ENCODE peak calls at places on chromosomes 12 and 14, in eight cellular contexts. One of them, this sample, is unnamed.

GRCh38 chr12:2268478-2269286 is 215.9 kb downstream of the CACNA1C start:
- DNase-seq in vagina: no peak
- DNase-seq in HepG2: no peak
- DNase-seq in suprapubic skin: no peak
- DNase-seq in GM12878: no peak
- DNase-seq in stomach: no peak
- DNase-seq in transverse colon: no peak
- DNase-seq in H1: no peak
- DNase-seq in this sample: no peak

GRCh38 chr12:42094277-42094676 is 50.4 kb downstream of the GXYLT1 start:
- DNase-seq in HepG2: no peak
- DNase-seq in suprapubic skin: no peak
- DNase-seq in stomach: no peak
- DNase-seq in GM12878: no peak
- DNase-seq in vagina: no peak
- DNase-seq in H1: no peak
- DNase-seq in transverse colon: no peak
- DNase-seq in this sample: no peak

GRCh38 chr12:22282283-22282682 is 52.2 kb downstream of the ST8SIA1 start:
- DNase-seq in HepG2: no peak
- DNase-seq in stomach: no peak
- DNase-seq in H1: no peak
- DNase-seq in transverse colon: no peak
- DNase-seq in suprapubic skin: no peak
- DNase-seq in vagina: no peak
- DNase-seq in GM12878: no peak
- DNase-seq in this sample: no peak

GRCh38 chr14:93035917-93036651 is 79.6 kb downstream of the ITPK1 start:
- DNase-seq in vagina: no peak
- DNase-seq in H1: no peak
- DNase-seq in HepG2: peak; percentile 91
- DNase-seq in stomach: no peak
- DNase-seq in transverse colon: no peak
- DNase-seq in GM12878: no peak
- DNase-seq in suprapubic skin: no peak
- DNase-seq in this sample: peak; percentile 85

GRCh38 chr14:75132374-75133086 is 5.7 kb upstream of the NEK9 start:
- DNase-seq in H1: peak; percentile 66
- DNase-seq in GM12878: peak; percentile 66
- DNase-seq in suprapubic skin: no peak
- DNase-seq in transverse colon: peak; percentile 42
- DNase-seq in stomach: no peak
- DNase-seq in HepG2: peak; percentile 69
- DNase-seq in vagina: no peak
- DNase-seq in this sample: no peak

GRCh38 chr12:132329036-132329738 is at the start of gene GALNT9:
- DNase-seq in vagina: no peak
- DNase-seq in suprapubic skin: no peak
- DNase-seq in stomach: no peak
- DNase-seq in GM12878: no peak
- DNase-seq in H1: peak; percentile 86
- DNase-seq in transverse colon: no peak
- DNase-seq in HepG2: no peak
- DNase-seq in this sample: no peak

GRCh38 chr12:3199551-3200031 is 122.4 kb downstream of the TSPAN9 start:
- DNase-seq in H1: peak; percentile 64
- DNase-seq in vagina: no peak
- DNase-seq in stomach: no peak
- DNase-seq in transverse colon: no peak
- DNase-seq in suprapubic skin: no peak
- DNase-seq in GM12878: no peak
- DNase-seq in HepG2: no peak
- DNase-seq in this sample: no peak

GRCh38 chr12:93813972-93814821 is 137.0 kb downstream of the CRADD start:
- DNase-seq in transverse colon: peak; percentile 59
- DNase-seq in stomach: peak; percentile 66
- DNase-seq in HepG2: peak; percentile 43
- DNase-seq in GM12878: no peak
- DNase-seq in H1: no peak
- DNase-seq in vagina: peak; percentile 95
- DNase-seq in suprapubic skin: peak; percentile 89
- DNase-seq in this sample: peak; percentile 97

DNA sequence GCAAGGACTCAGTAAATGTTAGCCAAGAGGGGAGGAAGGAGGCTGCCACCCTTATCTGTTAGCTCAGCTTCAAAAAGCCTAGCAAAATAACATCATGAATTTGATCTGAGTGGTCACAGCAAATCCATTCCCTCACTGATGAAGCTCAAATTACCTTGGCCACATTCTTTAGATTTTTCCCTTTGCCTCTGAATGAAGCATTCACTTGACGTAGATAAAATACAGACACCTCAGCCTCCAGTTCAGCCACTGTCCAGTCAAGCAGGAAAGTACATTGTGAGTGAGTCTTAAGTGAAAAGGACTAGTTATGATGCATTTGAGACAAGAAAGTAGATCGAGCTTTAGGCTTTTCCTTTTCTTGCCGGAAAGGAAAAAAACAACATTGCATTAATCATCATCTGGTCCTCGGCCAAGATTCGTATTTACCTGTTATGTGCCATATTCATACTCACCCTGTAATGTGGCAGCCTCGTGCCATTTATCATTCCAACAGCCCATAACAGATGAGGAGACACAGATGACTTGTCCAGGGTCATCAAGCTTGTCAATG is 146.5 kb downstream of the ETV6 start:
- DNase-seq in HepG2: peak; percentile 70
- DNase-seq in GM12878: no peak
- DNase-seq in transverse colon: no peak
- DNase-seq in suprapubic skin: no peak
- DNase-seq in stomach: no peak
- DNase-seq in vagina: no peak
- DNase-seq in H1: no peak
- DNase-seq in this sample: no peak
- TF ChIP-seq POLR2A in HepG2: no peak
- TF ChIP-seq POLR2A in GM12878: no peak
- TF ChIP-seq POLR2A in transverse colon: no peak
- TF ChIP-seq POLR2A in suprapubic skin: no peak
- TF ChIP-seq POLR2A in stomach: no peak
- TF ChIP-seq POLR2A in vagina: no peak
- TF ChIP-seq POLR2A in H1: no peak
- TF ChIP-seq POLR2A in this sample: no peak

DNA sequence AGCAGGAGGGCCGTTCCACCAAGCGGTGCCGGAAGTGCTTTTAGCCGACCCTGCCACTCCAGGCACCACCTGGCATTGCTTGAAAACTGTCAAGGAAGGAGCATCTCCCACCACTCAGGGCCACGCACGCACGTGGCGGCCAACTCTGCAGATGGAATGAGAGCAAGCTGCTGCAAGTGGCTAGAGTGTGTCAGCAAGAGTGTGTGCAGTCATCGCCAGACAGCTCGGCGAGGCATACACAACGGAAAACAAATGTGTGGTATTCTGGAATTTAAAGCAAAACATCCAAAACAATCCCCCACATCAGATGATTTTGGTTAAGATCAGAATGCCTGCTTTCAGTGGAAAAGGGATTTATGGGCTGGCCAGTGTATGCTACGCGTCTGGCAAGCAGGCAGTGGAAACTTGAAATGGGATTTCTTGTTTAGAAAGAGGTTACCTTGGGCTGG is 11.2 kb downstream of the CD9 start:
- DNase-seq in stomach: no peak
- DNase-seq in transverse colon: no peak
- DNase-seq in suprapubic skin: no peak
- DNase-seq in GM12878: no peak
- DNase-seq in vagina: no peak
- DNase-seq in HepG2: no peak
- DNase-seq in H1: no peak
- DNase-seq in this sample: peak; percentile 81
- TF ChIP-seq POLR2AphosphoS5 in stomach: no peak
- TF ChIP-seq POLR2AphosphoS5 in transverse colon: no peak
- TF ChIP-seq POLR2AphosphoS5 in suprapubic skin: no peak
- TF ChIP-seq POLR2AphosphoS5 in GM12878: no peak
- TF ChIP-seq POLR2AphosphoS5 in vagina: peak; percentile 33
- TF ChIP-seq POLR2AphosphoS5 in HepG2: no peak
- TF ChIP-seq POLR2AphosphoS5 in H1: no peak
- TF ChIP-seq POLR2AphosphoS5 in this sample: peak; percentile 57

DNA sequence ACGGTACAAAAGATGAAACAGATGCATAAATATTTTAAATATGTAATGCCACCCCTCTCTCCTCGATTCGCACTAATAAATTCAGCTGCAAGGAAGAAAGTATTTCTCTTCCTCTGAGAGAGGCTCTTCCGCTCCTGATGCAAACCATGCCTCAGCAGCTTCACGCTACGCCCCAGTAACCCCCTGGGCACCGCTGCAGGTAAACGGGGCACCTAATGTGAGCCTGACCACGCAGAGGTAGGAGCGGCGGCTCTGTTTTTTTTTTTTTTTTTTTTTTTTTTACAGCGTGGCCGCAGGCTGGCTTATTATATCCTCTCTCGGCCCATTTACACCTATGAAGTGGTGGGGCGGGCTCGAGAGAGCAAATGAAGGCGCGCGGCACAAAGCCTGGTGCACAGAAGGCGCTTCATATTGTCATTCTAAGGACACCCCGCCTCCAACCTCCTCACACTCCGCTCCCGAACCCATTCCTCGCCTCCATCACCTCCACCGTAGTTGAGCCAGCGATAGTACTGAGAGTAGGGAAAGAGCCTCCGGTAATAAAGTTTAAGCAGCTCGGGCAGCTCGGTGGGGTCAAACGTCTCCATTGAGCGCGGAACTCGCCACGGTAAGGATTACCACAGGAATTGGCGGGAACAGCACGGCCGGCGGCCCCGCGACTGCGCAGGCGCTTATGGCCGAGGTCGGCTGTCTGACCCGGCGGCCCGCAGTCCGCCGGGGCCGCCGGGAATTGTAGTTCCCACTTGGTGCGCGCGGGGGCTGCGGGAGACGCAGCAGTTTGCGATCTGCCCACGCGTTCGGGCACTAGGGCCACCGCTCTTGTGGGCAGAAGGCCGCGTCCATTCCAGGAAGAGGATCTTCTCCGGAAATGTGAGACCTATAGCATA is at the start of gene PRIM1:
- DNase-seq in HepG2: peak; percentile 65
- DNase-seq in GM12878: peak; percentile 54
- DNase-seq in suprapubic skin: peak; percentile 85
- DNase-seq in stomach: peak; percentile 86
- DNase-seq in transverse colon: peak; percentile 87
- DNase-seq in H1: peak; percentile 94
- DNase-seq in vagina: no peak
- DNase-seq in this sample: peak; percentile 90
- TF ChIP-seq POLR2A in HepG2: peak; percentile 73
- TF ChIP-seq POLR2A in GM12878: peak; percentile 82
- TF ChIP-seq POLR2A in suprapubic skin: no peak
- TF ChIP-seq POLR2A in stomach: no peak
- TF ChIP-seq POLR2A in transverse colon: peak; percentile 33
- TF ChIP-seq POLR2A in H1: peak; percentile 95
- TF ChIP-seq POLR2A in vagina: peak; percentile 17
- TF ChIP-seq POLR2A in this sample: no peak

DNA sequence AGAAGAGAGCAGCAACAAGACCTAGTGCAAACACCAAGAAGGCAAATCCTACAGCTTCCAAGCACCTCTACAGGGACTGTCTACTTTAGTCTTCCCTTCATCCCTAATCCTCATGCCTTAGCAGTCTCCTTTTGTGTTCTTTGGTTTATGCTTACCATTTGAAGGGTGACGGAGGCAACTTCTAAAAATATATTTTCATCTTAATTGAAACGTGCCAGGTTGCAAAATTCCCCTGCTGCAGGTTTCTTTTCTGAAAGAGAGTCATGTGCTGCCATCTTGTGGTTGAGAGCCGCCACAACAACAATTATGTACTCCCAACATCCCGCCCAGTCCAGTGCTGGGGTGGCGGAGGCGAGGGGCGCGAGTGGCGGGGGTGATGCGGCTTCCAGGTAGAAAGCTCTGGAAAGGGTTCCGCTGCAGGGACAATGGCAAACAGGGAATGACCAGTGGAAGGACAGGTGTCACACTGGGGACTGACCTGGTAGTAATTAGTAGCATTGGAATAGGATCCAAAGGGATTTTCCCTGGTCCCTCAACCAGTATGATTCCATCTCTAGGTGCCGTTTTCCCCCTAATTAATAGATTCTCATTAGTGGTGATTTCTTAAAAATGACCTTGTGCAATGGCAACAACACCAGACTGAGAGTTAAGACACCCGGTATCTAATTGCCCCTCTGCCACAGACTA is 80.3 kb upstream of the GNG2 start:
- DNase-seq in stomach: peak; percentile 81
- DNase-seq in suprapubic skin: peak; percentile 87
- DNase-seq in H1: peak; percentile 86
- DNase-seq in vagina: no peak
- DNase-seq in GM12878: peak; percentile 21
- DNase-seq in transverse colon: peak; percentile 77
- DNase-seq in HepG2: peak; percentile 50
- DNase-seq in this sample: peak; percentile 87
- TF ChIP-seq POLR2AphosphoS5 in stomach: no peak
- TF ChIP-seq POLR2AphosphoS5 in suprapubic skin: no peak
- TF ChIP-seq POLR2AphosphoS5 in H1: no peak
- TF ChIP-seq POLR2AphosphoS5 in vagina: no peak
- TF ChIP-seq POLR2AphosphoS5 in GM12878: no peak
- TF ChIP-seq POLR2AphosphoS5 in transverse colon: no peak
- TF ChIP-seq POLR2AphosphoS5 in HepG2: no peak
- TF ChIP-seq POLR2AphosphoS5 in this sample: no peak

GRCh38 chr12:50110762-50111416 is 1.1 kb upstream of the COX14 start:
- DNase-seq in HepG2: peak; percentile 77
- DNase-seq in transverse colon: peak; percentile 73
- DNase-seq in suprapubic skin: no peak
- DNase-seq in GM12878: peak; percentile 48
- DNase-seq in vagina: no peak
- DNase-seq in H1: peak; percentile 65
- DNase-seq in stomach: peak; percentile 78
- DNase-seq in this sample: peak; percentile 80
- TF ChIP-seq POLR2A in HepG2: peak; percentile 62
- TF ChIP-seq POLR2A in transverse colon: peak; percentile 58
- TF ChIP-seq POLR2A in suprapubic skin: no peak
- TF ChIP-seq POLR2A in GM12878: no peak
- TF ChIP-seq POLR2A in vagina: no peak
- TF ChIP-seq POLR2A in H1: no peak
- TF ChIP-seq POLR2A in stomach: no peak
- TF ChIP-seq POLR2A in this sample: no peak